ENCODE peak calls at places on chromosomes 13 and 19, in seven cellular contexts. V is SK-N-SH, C is HCT116, Y is H1, A is HepG2, Q is K562, Z is GM12878. X is an unnamed sample.
A peak's percentile ranks its signal among the peaks of the same experiment; 100 is the strongest.

GRCh38 chr13:60338754-60339153 is 58.3 kb upstream of the TDRD3 start:
- DNase-seq in A (no peak), Q (no peak), Y (no peak), V (no peak), C (no peak), Z (no peak), X (no peak)

GRCh38 chr13:27792393-27793218 is at the start of gene GSX1:
- DNase-seq in Z (no peak), Y (peak; percentile 63), A (peak; percentile 18), C (no peak), V (no peak), Q (no peak), X (no peak)

GRCh38 chr13:27170521-27171243 is 929 bp downstream of the USP12 start:
- DNase-seq in V (no peak), A (peak; percentile 33), C (peak; percentile 8), Y (no peak), Q (peak; percentile 32), Z (no peak), X (peak; percentile 52)

GRCh38 chr19:48636859-48637448 is at the start of gene DBP:
- DNase-seq in A (no peak), Z (no peak), V (peak; percentile 61), Y (no peak), Q (no peak), C (no peak), X (peak; percentile 63)

GRCh38 chr13:80586356-80586755 is 245.4 kb upstream of the SPRY2 start:
- DNase-seq in A (no peak), Z (no peak), C (no peak), V (no peak), Q (no peak), Y (no peak), X (no peak)

GRCh38 chr13:110306340-110306959 is 507 bp downstream of the COL4A1 start:
- DNase-seq in Y (no peak), A (no peak), Z (no peak), C (no peak), V (peak; percentile 64), Q (no peak), X (no peak)

GRCh38 chr13:27182844-27183497 is 11.4 kb upstream of the USP12 start:
- DNase-seq in V (no peak), C (peak; percentile 78), A (peak; percentile 67), Q (peak; percentile 73), Z (no peak), Y (no peak), X (peak; percentile 49)

GRCh38 chr13:75271851-75272250 is 210.1 kb downstream of the TBC1D4 start:
- DNase-seq in A (no peak), Z (no peak), V (no peak), Q (no peak), Y (no peak), C (no peak), X (no peak)

GRCh38 chr13:88086577-88086976 is 415.4 kb downstream of the SLITRK5 start:
- DNase-seq in C (no peak), Y (no peak), Q (no peak), V (no peak), Z (no peak), A (no peak), X (no peak)

GRCh38 chr19:14409157-14410053 is 9.7 kb downstream of the DDX39A start:
- DNase-seq in V (no peak), Z (no peak), Y (no peak), Q (no peak), A (no peak), C (no peak), X (no peak)

GRCh38 chr19:46970815-46971214 is 48.8 kb upstream of the NPAS1 start:
- DNase-seq in V (no peak), Q (no peak), A (no peak), C (peak; percentile 48), Y (no peak), Z (no peak), X (no peak)

GRCh38 chr19:31390721-31391120 is 41.5 kb upstream of the TSHZ3 start:
- DNase-seq in Z (no peak), C (no peak), Y (no peak), A (no peak), Q (no peak), V (no peak), X (no peak)

GRCh38 chr13:34734932-34735331 is 207.1 kb upstream of the NBEA start:
- DNase-seq in V (no peak), Y (no peak), A (no peak), C (no peak), Q (no peak), Z (no peak), X (no peak)

GRCh38 chr13:34738251-34739170 is 203.6 kb upstream of the NBEA start:
- DNase-seq in Z (no peak), V (no peak), A (no peak), Q (no peak), Y (no peak), C (no peak), X (no peak)

GRCh38 chr13:34730966-34731365 is 211.1 kb upstream of the NBEA start:
- DNase-seq in C (no peak), Q (no peak), A (no peak), V (no peak), Z (no peak), Y (no peak), X (no peak)

GRCh38 chr13:34731486-34731885 is 210.6 kb upstream of the NBEA start:
- DNase-seq in Q (no peak), V (no peak), Z (no peak), Y (no peak), C (no peak), A (no peak), X (no peak)

GRCh38 chr13:34733720-34734119 is 208.3 kb upstream of the NBEA start:
- DNase-seq in Z (no peak), C (no peak), Q (no peak), Y (no peak), V (no peak), A (no peak), X (no peak)
- TF ChIP-seq JUND in Z (no peak), C (no peak), Q (no peak), Y (no peak), V (no peak), A (no peak), X (no peak)

GRCh38 chr13:30257433-30258099 is 49.8 kb downstream of the KATNAL1 start:
- DNase-seq in Z (no peak), Y (no peak), Q (no peak), V (peak; percentile 59), A (no peak), C (no peak), X (no peak)
- TF ChIP-seq JUND in Z (no peak), Y (no peak), Q (no peak), V (no peak), A (no peak), C (no peak), X (no peak)

DNA sequence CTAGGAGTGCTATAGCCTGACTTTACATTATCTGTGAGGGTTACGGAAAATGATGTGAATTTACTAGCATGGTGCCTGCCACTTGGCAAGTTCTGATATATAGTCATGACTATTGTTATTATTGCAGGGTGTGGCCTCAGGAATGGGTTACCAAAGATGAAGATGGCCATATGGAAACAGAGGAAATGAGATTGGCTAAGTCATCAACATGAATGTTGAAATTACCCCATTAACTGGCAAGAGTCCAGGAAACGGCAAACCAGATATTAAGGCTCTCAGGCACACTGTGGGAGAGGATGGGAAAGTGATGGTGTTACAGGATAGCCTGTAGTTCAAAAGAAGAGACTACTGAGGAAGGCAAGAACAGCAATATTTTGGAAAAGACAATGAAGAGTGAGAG is 183.3 kb downstream of the KCNRG start:
- DNase-seq in Y (no peak), A (no peak), Q (no peak), C (no peak), V (no peak), Z (no peak), X (no peak)
- TF ChIP-seq JUND in Y (no peak), A (no peak), Q (no peak), C (no peak), V (no peak), Z (no peak), X (no peak)

DNA sequence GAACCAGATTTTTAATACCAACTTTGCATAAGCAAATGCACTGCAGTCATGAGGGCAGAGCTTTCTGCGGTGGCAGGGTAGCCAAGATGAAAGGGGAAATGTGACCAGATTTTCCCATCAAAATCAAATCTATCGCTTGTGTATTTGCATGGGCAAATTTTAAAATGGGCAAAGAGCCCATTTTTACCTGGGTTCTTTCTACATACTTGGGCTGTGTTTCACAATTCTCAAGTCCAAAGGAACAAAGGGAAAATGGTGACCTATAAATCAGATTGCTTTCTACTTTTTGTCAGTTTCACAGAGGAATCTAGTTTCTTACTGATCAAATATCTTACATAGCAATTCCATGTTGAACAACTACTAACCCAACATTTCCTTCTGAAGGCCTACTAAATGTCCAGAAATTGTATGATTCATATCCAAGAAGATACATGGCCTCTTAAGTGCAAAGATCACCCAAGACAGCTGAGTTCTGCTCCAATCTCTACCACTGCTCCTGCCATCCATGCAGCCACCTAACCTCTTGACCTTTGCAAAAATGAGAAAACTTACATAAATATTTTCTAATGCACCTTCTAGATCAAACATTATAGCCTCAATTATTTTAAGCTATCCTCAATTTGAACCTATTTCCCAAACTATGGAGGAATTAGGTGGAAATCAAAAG is 249.5 kb downstream of the OXGR1 start:
- DNase-seq in V (no peak), A (no peak), Q (no peak), Y (no peak), Z (no peak), C (no peak), X (no peak)
- TF ChIP-seq JUND in V (no peak), A (no peak), Q (no peak), Y (no peak), Z (no peak), C (no peak), X (no peak)

DNA sequence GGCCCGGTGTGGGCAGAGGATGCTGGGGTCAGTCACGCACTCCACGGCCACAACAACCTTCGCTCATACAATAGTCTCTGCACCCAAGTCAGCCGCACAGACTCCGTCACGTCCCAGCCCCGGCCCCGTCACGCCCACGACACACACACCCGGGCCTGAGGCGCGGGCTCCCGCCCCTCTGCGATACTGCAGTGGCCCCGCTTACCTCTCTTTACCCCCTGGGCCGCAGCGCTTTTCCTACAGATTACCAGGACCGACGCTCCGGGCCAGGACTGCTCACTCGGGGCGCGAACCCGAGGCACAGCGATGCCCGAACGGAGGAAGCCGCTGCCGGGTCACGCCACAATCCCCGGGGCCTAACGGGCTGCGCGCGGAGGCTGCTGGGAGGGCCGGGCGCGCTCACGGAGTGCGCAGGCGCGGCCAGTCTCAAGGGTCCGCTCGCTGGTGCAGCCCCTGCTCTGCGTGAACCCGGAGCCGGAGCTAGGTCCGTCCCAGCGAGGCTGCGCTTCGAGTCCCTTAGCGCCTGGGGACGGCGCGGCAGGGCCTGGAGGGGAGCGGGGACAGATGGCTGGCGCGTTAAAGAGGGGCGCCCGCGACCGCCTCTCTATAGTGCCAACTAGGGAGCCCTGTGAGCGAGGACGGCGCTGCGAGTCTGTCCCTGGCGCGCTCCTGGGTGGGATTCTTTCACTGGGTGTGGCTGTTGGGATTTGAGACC is at the start of gene ZFP82:
- DNase-seq in Z (peak; percentile 37), Q (peak; percentile 75), C (no peak), V (peak; percentile 98), A (peak; percentile 54), Y (peak; percentile 62), X (peak; percentile 73)
- TF ChIP-seq JUND in Z (no peak), Q (no peak), C (no peak), V (no peak), A (no peak), Y (no peak), X (no peak)